ENCODE peak calls at places on chromosomes 1 and 21, in seven cellular contexts. Z is GM13976; W is NCI-H774; U is stimulated activated CD4-positive, alpha-beta T cell treated with anti-CD3 and anti-CD28 coated beads, Interleukin-15, amount 100 ng/mL, for 1 hour; K is NCI-H2029; V is iris pigment epithelial cell; N is RWPE1. T is an unnamed sample.

GRCh38 chr1:156262461-156263287 is 14.8 kb upstream of the PAQR6 start:
- DNase-seq in N (peak), V (peak), U (no peak), W (no peak), K (no peak), Z (no peak), T (no peak)

GRCh38 chr1:7388141-7388487 is 383.0 kb upstream of the VAMP3 start:
- DNase-seq in Z (no peak), N (no peak), V (no peak), W (no peak), U (no peak), K (no peak), T (peak)

GRCh38 chr1:65263286-65263685 is 46.1 kb upstream of the DNAJC6 start:
- DNase-seq in K (no peak), V (no peak), U (no peak), W (no peak), N (no peak), Z (no peak), T (no peak)

GRCh38 chr1:119711804-119712341 is at the start of gene PHGDH:
- DNase-seq in K (peak), U (no peak), W (peak), N (peak), Z (peak), V (peak), T (peak)

GRCh38 chr1:179154437-179154836 is 72.6 kb downstream of the TOR3A start:
- DNase-seq in Z (no peak), W (no peak), K (no peak), N (no peak), V (no peak), U (no peak), T (no peak)

GRCh38 chr21:41254090-41254700 is 62.4 kb upstream of the FAM3B start:
- DNase-seq in V (peak), N (no peak), Z (no peak), U (no peak), W (no peak), K (no peak), T (no peak)

GRCh38 chr1:17624540-17625256 is 85.2 kb downstream of the ARHGEF10L start:
- DNase-seq in V (peak), K (no peak), U (no peak), W (no peak), Z (no peak), N (peak), T (no peak)

GRCh38 chr1:107964397-107965111 is 426 bp downstream of the VAV3 start:
- DNase-seq in Z (peak), U (no peak), W (no peak), V (peak), N (peak), K (no peak), T (no peak)

GRCh38 chr1:202806845-202807366 is 1.3 kb downstream of the KDM5B start:
- DNase-seq in W (no peak), N (peak), U (no peak), K (no peak), V (peak), Z (peak), T (peak)

GRCh38 chr1:181189691-181190361 is 101.3 kb downstream of the IER5 start:
- DNase-seq in Z (peak), U (peak), W (peak), V (peak), N (peak), K (no peak), T (peak)

GRCh38 chr21:17818158-17819113 is 720 bp downstream of the C21orf91 start:
- DNase-seq in U (peak), V (peak), W (peak), N (peak), K (no peak), Z (no peak), T (peak)

GRCh38 chr21:42039470-42039901 is 29.3 kb upstream of the ZBTB21 start:
- DNase-seq in U (no peak), N (no peak), Z (no peak), W (no peak), V (peak), K (no peak), T (no peak)

GRCh38 chr1:206557636-206558473 is 50.5 kb downstream of the RASSF5 start:
- DNase-seq in U (no peak), K (peak), W (no peak), Z (peak), N (no peak), V (no peak), T (no peak)

GRCh38 chr1:39566441-39567137 is 10.0 kb downstream of the PABPC4 start:
- DNase-seq in K (peak), N (no peak), V (no peak), Z (no peak), W (no peak), U (no peak), T (no peak)

GRCh38 chr1:153545067-153546055 is at the start of gene S100A4:
- DNase-seq in W (peak), Z (peak), U (peak), N (peak), K (peak), V (peak), T (peak)

T was measured in sciatic nerve.